ENCODE peak calls at places on chromosomes 11 and 22, in four cellular contexts. One of them, this sample, is unnamed.

GRCh38 chr11:68505596-68505995 is 45.0 kb downstream of the PPP6R3 start:
- DNase-seq in mesenchymal stem cell: no peak
- DNase-seq in HCT116: no peak
- DNase-seq in GM23338: no peak
- DNase-seq in this sample: no peak

GRCh38 chr11:35088676-35089075 is 50.3 kb upstream of the CD44 start:
- DNase-seq in GM23338: no peak
- DNase-seq in mesenchymal stem cell: no peak
- DNase-seq in HCT116: no peak
- DNase-seq in this sample: no peak

GRCh38 chr11:102836290-102836875 is 7.0 kb downstream of the MMP3 start:
- DNase-seq in HCT116: no peak
- DNase-seq in GM23338: peak
- DNase-seq in mesenchymal stem cell: peak
- DNase-seq in this sample: no peak

GRCh38 chr11:120057595-120058581 is 80.0 kb downstream of the TRIM29 start:
- DNase-seq in mesenchymal stem cell: peak
- DNase-seq in GM23338: peak
- DNase-seq in HCT116: peak
- DNase-seq in this sample: no peak

GRCh38 chr11:128949791-128950454 is 7.3 kb upstream of the TP53AIP1 start:
- DNase-seq in GM23338: no peak
- DNase-seq in mesenchymal stem cell: peak
- DNase-seq in HCT116: no peak
- DNase-seq in this sample: no peak

GRCh38 chr11:116276051-116277044 is 496.4 kb downstream of the BUD13 start:
- DNase-seq in HCT116: peak
- DNase-seq in GM23338: peak
- DNase-seq in mesenchymal stem cell: peak
- DNase-seq in this sample: peak

GRCh38 chr11:45774023-45774655 is 30.8 kb upstream of the SLC35C1 start:
- DNase-seq in HCT116: no peak
- DNase-seq in mesenchymal stem cell: no peak
- DNase-seq in GM23338: no peak
- DNase-seq in this sample: no peak

GRCh38 chr11:66936326-66936725 is 21.9 kb downstream of the PC start:
- DNase-seq in GM23338: no peak
- DNase-seq in HCT116: no peak
- DNase-seq in mesenchymal stem cell: peak
- DNase-seq in this sample: no peak

GRCh38 chr11:28257761-28258160 is 149.6 kb downstream of the METTL15 start:
- DNase-seq in HCT116: no peak
- DNase-seq in mesenchymal stem cell: no peak
- DNase-seq in GM23338: no peak
- DNase-seq in this sample: no peak

GRCh38 chr11:68461284-68461861 is 821 bp downstream of the PPP6R3 start:
- DNase-seq in GM23338: peak
- DNase-seq in mesenchymal stem cell: peak
- DNase-seq in HCT116: no peak
- DNase-seq in this sample: peak

GRCh38 chr11:9280655-9281301 is 15.6 kb upstream of the DENND5A start:
- DNase-seq in GM23338: no peak
- DNase-seq in HCT116: no peak
- DNase-seq in mesenchymal stem cell: peak
- DNase-seq in this sample: peak

DNA sequence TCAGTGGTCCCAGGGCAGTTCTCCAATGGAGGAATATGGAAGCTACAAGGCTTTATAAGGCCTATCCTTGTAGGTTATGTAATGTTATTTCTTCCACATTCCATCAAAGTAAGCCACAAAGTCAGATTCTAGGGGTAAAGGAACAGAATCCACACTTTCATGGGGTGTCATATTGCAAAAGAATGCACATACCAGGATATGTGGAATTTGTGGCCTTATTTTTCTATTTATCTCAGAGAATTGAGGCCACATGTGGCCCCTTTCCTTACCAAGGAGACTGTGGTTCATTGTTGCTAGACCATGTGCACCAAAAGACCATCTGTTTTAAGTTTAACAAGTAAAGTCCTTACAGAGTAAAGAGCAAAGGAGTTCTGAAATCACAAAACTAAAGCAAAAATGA is 12.9 kb downstream of the LRRC4C start:
- DNase-seq in mesenchymal stem cell: no peak
- DNase-seq in GM23338: no peak
- DNase-seq in HCT116: no peak
- DNase-seq in this sample: no peak
- H2AFZ ChIP-seq in mesenchymal stem cell: no peak
- H2AFZ ChIP-seq in GM23338: peak
- H2AFZ ChIP-seq in HCT116: no peak
- H2AFZ ChIP-seq in this sample: no peak

GRCh38 chr11:10897150-10897549 is 39.3 kb upstream of the ZBED5 start:
- DNase-seq in mesenchymal stem cell: no peak
- DNase-seq in HCT116: no peak
- DNase-seq in GM23338: no peak
- DNase-seq in this sample: no peak
- H2AFZ ChIP-seq in mesenchymal stem cell: no peak
- H2AFZ ChIP-seq in HCT116: no peak
- H2AFZ ChIP-seq in GM23338: no peak
- H2AFZ ChIP-seq in this sample: no peak

GRCh38 chr11:95711162-95711944 is 78.2 kb downstream of the FAM76B start:
- DNase-seq in GM23338: no peak
- DNase-seq in mesenchymal stem cell: no peak
- DNase-seq in HCT116: no peak
- DNase-seq in this sample: no peak

GRCh38 chr11:95714853-95715776 is 74.5 kb downstream of the FAM76B start:
- DNase-seq in mesenchymal stem cell: no peak
- DNase-seq in HCT116: no peak
- DNase-seq in GM23338: no peak
- DNase-seq in this sample: no peak

GRCh38 chr11:95713428-95713827 is 76.2 kb downstream of the FAM76B start:
- DNase-seq in HCT116: no peak
- DNase-seq in GM23338: no peak
- DNase-seq in mesenchymal stem cell: no peak
- DNase-seq in this sample: no peak

GRCh38 chr11:95708681-95709080 is 80.9 kb downstream of the FAM76B start:
- DNase-seq in mesenchymal stem cell: no peak
- DNase-seq in HCT116: no peak
- DNase-seq in GM23338: no peak
- DNase-seq in this sample: no peak

GRCh38 chr11:95711945-95712221 is 77.7 kb downstream of the FAM76B start:
- DNase-seq in GM23338: no peak
- DNase-seq in mesenchymal stem cell: no peak
- DNase-seq in HCT116: no peak
- DNase-seq in this sample: no peak
- H2AFZ ChIP-seq in GM23338: no peak
- H2AFZ ChIP-seq in mesenchymal stem cell: no peak
- H2AFZ ChIP-seq in HCT116: no peak
- H2AFZ ChIP-seq in this sample: no peak

DNA sequence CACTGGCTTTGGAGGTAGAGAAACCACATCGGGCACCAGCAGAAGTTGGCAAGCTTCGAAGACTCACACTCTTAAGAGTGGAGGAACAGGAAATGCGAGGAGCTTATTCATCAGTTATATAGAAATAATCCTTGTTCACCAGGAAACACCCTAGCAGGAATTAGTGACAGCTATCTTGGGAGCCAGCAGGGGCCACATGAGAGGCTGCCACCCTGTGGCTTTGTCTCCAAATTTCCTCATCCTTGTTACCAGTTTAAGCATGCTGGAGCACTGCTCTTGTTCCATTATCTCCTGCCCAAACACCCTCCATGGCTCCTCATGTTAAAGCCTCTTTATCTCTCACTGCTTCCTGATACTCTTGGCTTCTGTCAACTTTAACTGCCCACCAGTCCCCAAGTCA is 131.0 kb downstream of the PLEKHA7 start:
- DNase-seq in HCT116: peak
- DNase-seq in mesenchymal stem cell: no peak
- DNase-seq in GM23338: peak
- DNase-seq in this sample: no peak
- H2AFZ ChIP-seq in HCT116: no peak
- H2AFZ ChIP-seq in mesenchymal stem cell: no peak
- H2AFZ ChIP-seq in GM23338: no peak
- H2AFZ ChIP-seq in this sample: no peak

GRCh38 chr11:122101625-122102291 is 14.3 kb downstream of the BLID start:
- DNase-seq in mesenchymal stem cell: peak
- DNase-seq in GM23338: peak
- DNase-seq in HCT116: no peak
- DNase-seq in this sample: no peak

GRCh38 chr11:122102426-122102825 is 13.6 kb downstream of the BLID start:
- DNase-seq in HCT116: no peak
- DNase-seq in GM23338: no peak
- DNase-seq in mesenchymal stem cell: no peak
- DNase-seq in this sample: no peak

GRCh38 chr11:122098223-122098980 is 17.6 kb downstream of the BLID start:
- DNase-seq in mesenchymal stem cell: no peak
- DNase-seq in HCT116: no peak
- DNase-seq in GM23338: no peak
- DNase-seq in this sample: no peak

GRCh38 chr11:122099345-122100045 is 16.5 kb downstream of the BLID start:
- DNase-seq in HCT116: no peak
- DNase-seq in GM23338: no peak
- DNase-seq in mesenchymal stem cell: peak
- DNase-seq in this sample: no peak

GRCh38 chr11:122100222-122101080 is 15.6 kb downstream of the BLID start:
- DNase-seq in HCT116: no peak
- DNase-seq in GM23338: peak
- DNase-seq in mesenchymal stem cell: peak
- DNase-seq in this sample: no peak
- H2AFZ ChIP-seq in HCT116: no peak
- H2AFZ ChIP-seq in GM23338: peak
- H2AFZ ChIP-seq in mesenchymal stem cell: no peak
- H2AFZ ChIP-seq in this sample: no peak

DNA sequence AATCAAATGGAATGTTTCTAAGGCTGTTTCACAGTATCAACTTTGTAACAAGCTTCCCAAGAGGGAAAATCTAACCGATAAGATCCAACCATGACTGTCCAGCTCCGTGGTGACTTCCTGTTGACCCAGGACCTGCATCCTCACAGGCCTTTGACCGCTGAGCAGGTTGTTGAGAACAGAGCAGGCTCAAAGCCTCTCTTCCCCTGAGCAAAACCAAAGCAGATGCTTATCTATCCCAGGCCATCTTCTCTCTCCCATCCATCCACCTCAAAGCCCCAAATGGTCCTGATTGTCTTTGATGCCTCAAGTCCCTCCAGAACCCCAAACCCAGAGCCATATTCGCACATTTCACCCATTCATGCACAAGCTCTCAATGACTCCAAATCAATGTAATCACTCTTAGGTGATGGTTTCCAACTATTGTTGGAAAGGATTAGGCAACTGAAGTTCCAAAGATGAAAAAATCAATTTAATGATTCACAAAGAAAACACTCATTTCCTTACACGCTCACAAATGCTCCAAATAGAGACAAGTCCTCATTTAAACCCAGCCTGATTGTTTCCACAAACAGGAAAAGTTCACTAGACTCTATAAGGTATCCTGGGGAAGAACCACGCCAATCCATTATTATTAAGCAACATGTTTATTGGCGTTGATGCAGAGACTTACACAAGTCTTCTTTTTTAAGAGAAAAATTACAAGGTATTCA is 48.7 kb downstream of the C11orf58 start:
- DNase-seq in HCT116: no peak
- DNase-seq in GM23338: no peak
- DNase-seq in mesenchymal stem cell: no peak
- DNase-seq in this sample: no peak
- H2AFZ ChIP-seq in HCT116: no peak
- H2AFZ ChIP-seq in GM23338: no peak
- H2AFZ ChIP-seq in mesenchymal stem cell: no peak
- H2AFZ ChIP-seq in this sample: no peak

GRCh38 chr22:17633998-17634323 is 4.6 kb upstream of the BCL2L13 start:
- DNase-seq in GM23338: no peak
- DNase-seq in mesenchymal stem cell: no peak
- DNase-seq in HCT116: no peak
- DNase-seq in this sample: no peak
- H2AFZ ChIP-seq in GM23338: no peak
- H2AFZ ChIP-seq in mesenchymal stem cell: no peak
- H2AFZ ChIP-seq in HCT116: no peak
- H2AFZ ChIP-seq in this sample: no peak

DNA sequence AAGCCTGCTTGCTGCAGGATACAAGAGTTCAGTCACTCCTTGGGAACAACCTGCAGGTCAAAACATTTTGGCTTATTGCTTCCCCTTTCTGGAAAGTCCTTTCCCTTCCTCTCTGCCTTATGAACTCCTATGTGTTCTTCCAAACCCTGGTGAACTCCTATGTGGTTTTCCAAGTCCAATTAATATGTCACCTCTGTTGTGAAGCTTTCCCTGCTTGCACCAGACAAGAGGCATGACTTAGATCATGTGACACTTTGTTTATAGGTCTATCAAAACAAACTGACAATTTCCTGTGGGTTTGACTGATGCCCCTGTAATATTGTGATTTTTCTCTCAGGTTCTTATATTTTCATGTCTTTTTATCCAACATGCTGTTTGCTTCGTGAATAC is 64.2 kb downstream of the ENDOD1 start:
- DNase-seq in mesenchymal stem cell: no peak
- DNase-seq in HCT116: no peak
- DNase-seq in GM23338: no peak
- DNase-seq in this sample: no peak
- H2AFZ ChIP-seq in mesenchymal stem cell: no peak
- H2AFZ ChIP-seq in HCT116: no peak
- H2AFZ ChIP-seq in GM23338: no peak
- H2AFZ ChIP-seq in this sample: peak

This sample was measured in MM.1S.